ENCODE peak calls at places on chromosomes 12 and 14, in five cellular contexts. S is psoas muscle; W is bronchial epithelial cell; R is CD8-positive, alpha-beta T cell; C is astrocyte. I is an unnamed sample.

GRCh38 chr12:124730455-124730932 is 133.2 kb downstream of the SCARB1 start:
- DNase-seq in S (no peak), C (peak), R (no peak), W (peak), I (no peak)

GRCh38 chr12:124904306-124905098 is 9.9 kb downstream of the UBC start:
- DNase-seq in W (peak), S (peak), C (peak), R (no peak), I (peak)

GRCh38 chr12:46900734-46901463 is 75.1 kb upstream of the SLC38A4 start:
- DNase-seq in W (no peak), C (no peak), R (no peak), S (no peak), I (no peak)

GRCh38 chr14:70052990-70053389 is 135.8 kb downstream of the SLC8A3 start:
- DNase-seq in S (no peak), C (no peak), R (no peak), W (peak), I (peak)

GRCh38 chr12:100473050-100473715 is 483 bp upstream of the NR1H4 start:
- DNase-seq in R (no peak), C (peak), W (no peak), S (no peak), I (no peak)

GRCh38 chr14:41144370-41144769 is 462.3 kb upstream of the LRFN5 start:
- DNase-seq in R (no peak), W (no peak), C (no peak), S (no peak), I (no peak)

GRCh38 chr12:100268835-100269564 is 2.0 kb downstream of the SCYL2 start:
- DNase-seq in R (no peak), C (peak), S (no peak), W (peak), I (no peak)

GRCh38 chr14:77616133-77616453 is 344 bp downstream of the SPTLC2 start:
- DNase-seq in S (no peak), C (no peak), R (no peak), W (no peak), I (no peak)

GRCh38 chr14:54650331-54651017 is 83.5 kb downstream of the SAMD4A start:
- DNase-seq in S (no peak), C (peak), R (no peak), W (peak), I (no peak)

GRCh38 chr12:90393089-90393488 is 561.9 kb downstream of the CCER1 start:
- DNase-seq in C (no peak), R (no peak), S (no peak), W (peak), I (no peak)

GRCh38 chr14:28744126-28744525 is 22.5 kb upstream of the FOXG1 start:
- DNase-seq in S (no peak), C (peak), R (no peak), W (peak), I (no peak)

GRCh38 chr12:18653465-18653864 is 84.3 kb downstream of the PLCZ1 start:
- DNase-seq in S (no peak), W (no peak), R (no peak), C (no peak), I (no peak)

GRCh38 chr12:57726151-57726883 is 12.2 kb downstream of the AGAP2 start:
- DNase-seq in S (peak), R (no peak), W (peak), C (peak), I (no peak)

DNA sequence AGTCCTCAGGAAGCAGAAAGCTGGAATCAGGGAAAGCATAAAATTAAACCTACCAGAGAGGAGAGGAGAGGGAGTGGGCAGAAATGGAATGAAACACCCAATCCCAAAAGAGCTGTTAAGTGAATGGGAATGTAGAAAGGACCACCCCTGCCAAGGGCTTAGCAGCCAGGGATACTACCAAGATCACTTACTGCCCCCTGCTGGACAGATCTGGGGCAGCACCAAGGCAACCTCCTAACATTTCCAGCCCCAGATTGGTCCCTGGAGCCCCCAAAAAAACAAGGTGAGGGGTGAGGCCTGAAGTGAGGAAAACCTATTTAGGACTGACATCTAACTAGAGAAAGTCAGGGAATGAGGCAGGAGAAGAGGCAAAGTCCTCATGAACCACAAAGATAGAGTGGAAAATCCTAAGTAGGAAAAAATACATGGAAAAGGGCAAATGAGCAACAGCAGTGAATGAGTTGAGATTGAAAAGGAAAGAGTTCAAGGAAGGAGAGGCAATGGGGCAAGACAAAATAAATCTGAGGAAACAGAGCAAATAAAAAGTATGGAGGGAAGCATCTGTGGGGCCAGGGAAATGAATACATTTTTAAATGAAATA is 11.2 kb upstream of the FKBP11 start:
- DNase-seq in R (peak), C (peak), W (peak), S (peak), I (peak)
- H3K4me3 ChIP-seq in R (no peak), C (no peak), W (no peak), S (no peak), I (no peak)

GRCh38 chr12:31562594-31563328 is 28.2 kb downstream of the DENND5B start:
- DNase-seq in W (no peak), C (no peak), S (no peak), R (no peak), I (peak)

GRCh38 chr12:31567029-31567428 is 23.9 kb downstream of the DENND5B start:
- DNase-seq in R (no peak), W (no peak), S (no peak), C (no peak), I (no peak)

GRCh38 chr12:31570880-31571279 is 20.1 kb downstream of the DENND5B start:
- DNase-seq in W (no peak), S (no peak), C (no peak), R (no peak), I (no peak)

GRCh38 chr12:31572900-31573299 is 18.0 kb downstream of the DENND5B start:
- DNase-seq in W (no peak), S (no peak), C (no peak), R (no peak), I (no peak)

GRCh38 chr12:31568498-31568897 is 22.4 kb downstream of the DENND5B start:
- DNase-seq in S (no peak), R (no peak), W (no peak), C (no peak), I (no peak)
- TF ChIP-seq CTCF in S (no peak), R (no peak), W (no peak), C (no peak), I (no peak)

GRCh38 chr12:14886271-14886670 is 617 bp upstream of the MGP start:
- DNase-seq in R (no peak), W (peak), S (no peak), C (no peak), I (no peak)

GRCh38 chr12:14880890-14881453 is 4.7 kb downstream of the MGP start:
- DNase-seq in S (no peak), C (no peak), W (no peak), R (no peak), I (no peak)

GRCh38 chr12:14884458-14884878 is 1.2 kb downstream of the MGP start:
- DNase-seq in R (peak), C (peak), W (peak), S (peak), I (peak)

GRCh38 chr12:14883663-14884062 is 2.0 kb downstream of the MGP start:
- DNase-seq in R (no peak), W (no peak), S (no peak), C (no peak), I (no peak)

DNA sequence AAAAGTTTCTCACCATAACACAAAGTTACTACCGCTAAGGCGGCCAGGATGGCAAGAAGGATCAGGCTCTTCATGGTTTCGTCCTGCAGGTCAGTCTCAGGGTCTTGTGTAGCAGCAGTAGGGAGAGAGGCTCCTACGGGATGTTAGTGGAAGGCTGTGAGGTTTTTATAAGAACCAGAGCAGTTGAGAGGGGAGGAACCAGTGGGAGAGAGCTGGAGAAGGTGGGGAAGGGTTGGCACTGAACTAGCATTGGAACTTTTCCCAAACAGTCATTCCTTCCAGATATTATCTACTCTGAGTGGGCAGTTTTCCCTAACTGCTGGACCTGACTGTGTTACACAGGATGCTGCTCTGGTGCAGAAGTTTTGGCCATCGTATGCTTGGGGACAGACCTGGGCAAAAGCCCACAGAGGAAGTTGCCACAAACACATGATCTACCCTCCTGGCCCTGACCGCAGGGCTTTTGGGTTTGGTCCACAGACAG is at the start of gene MGP:
- DNase-seq in W (no peak), S (peak), C (peak), R (no peak), I (no peak)
- H3K4me3 ChIP-seq in W (no peak), S (peak), C (peak), R (no peak), I (no peak)

GRCh38 chr12:106790020-106790419 is 15.5 kb downstream of the RIC8B start:
- DNase-seq in W (peak), C (no peak), R (no peak), S (no peak), I (no peak)
- TF ChIP-seq CTCF in W (peak), C (no peak), R (no peak), S (no peak), I (no peak)

GRCh38 chr14:35807131-35807961 is 1.7 kb downstream of the RALGAPA1 start:
- DNase-seq in C (no peak), R (no peak), W (no peak), S (no peak), I (no peak)

GRCh38 chr14:35806006-35806907 is 2.8 kb downstream of the RALGAPA1 start:
- DNase-seq in W (no peak), R (no peak), S (no peak), C (no peak), I (no peak)

GRCh38 chr14:35810963-35811362 is 1.9 kb upstream of the RALGAPA1 start:
- DNase-seq in R (no peak), W (no peak), C (no peak), S (no peak), I (no peak)

GRCh38 chr14:35808076-35808657 is 928 bp downstream of the RALGAPA1 start:
- DNase-seq in W (peak), C (no peak), R (no peak), S (no peak), I (peak)

DNA sequence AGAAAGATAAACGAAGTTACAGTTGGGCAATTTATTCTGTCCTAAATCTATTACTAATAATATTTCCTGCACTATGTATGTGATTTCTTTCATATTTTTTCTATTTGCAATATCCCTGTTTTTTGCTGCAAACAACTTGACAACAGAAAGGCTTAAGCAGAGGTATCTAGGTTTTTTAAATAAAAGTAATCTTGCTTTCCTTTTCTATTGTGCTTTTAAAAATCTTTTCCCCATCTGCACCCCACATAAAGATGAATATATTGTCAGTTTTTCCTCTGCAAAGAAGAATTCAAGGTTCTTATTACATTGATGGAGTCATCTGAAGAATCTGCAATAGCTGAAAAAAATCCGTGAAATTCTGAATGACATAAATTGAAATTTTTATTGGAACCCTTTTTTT is 502 bp upstream of the RALGAPA1 start:
- DNase-seq in C (no peak), R (no peak), S (no peak), W (no peak), I (no peak)
- H3K4me3 ChIP-seq in C (no peak), R (no peak), S (peak), W (no peak), I (peak)

GRCh38 chr12:9750276-9751203 is 10.2 kb downstream of the CD69 start:
- DNase-seq in W (peak), C (peak), R (no peak), S (no peak), I (peak)
- TF ChIP-seq CTCF in W (peak), C (peak), R (peak), S (peak), I (peak)

GRCh38 chr14:93787465-93788306 is 599 bp downstream of the PRIMA1 start:
- DNase-seq in S (no peak), W (no peak), C (no peak), R (no peak), I (no peak)
- H3K4me3 ChIP-seq in S (peak), W (no peak), C (no peak), R (no peak), I (no peak)